ENCODE peak calls at places on chromosomes 3 and 15, in eight cellular contexts. Z is GM12878, M is A549, Y is H1, H is SK-N-SH, L is IMR-90, C is HepG2, F is K562. R is an unnamed sample.

GRCh38 chr3:142861926-142862325 is 27.0 kb downstream of the PCOLCE2 start:
- DNase-seq in Z (no peak), M (no peak), Y (no peak), H (no peak), L (no peak), C (no peak), F (no peak), R (no peak)

GRCh38 chr15:38555686-38556334 is 8.8 kb downstream of the RASGRP1 start:
- DNase-seq in Z (no peak), M (no peak), Y (no peak), H (no peak), L (peak), C (no peak), F (no peak), R (no peak)

GRCh38 chr15:64131547-64131946 is 20.0 kb upstream of the SNX22 start:
- DNase-seq in Z (no peak), M (no peak), Y (no peak), H (no peak), L (no peak), C (no peak), F (no peak), R (no peak)

GRCh38 chr3:150202696-150203095 is 205.4 kb upstream of the TSC22D2 start:
- DNase-seq in Z (no peak), M (no peak), Y (no peak), H (no peak), L (no peak), C (no peak), F (no peak), R (no peak)

GRCh38 chr15:96325579-96326331 is 4.7 kb upstream of the NR2F2 start:
- DNase-seq in Z (no peak), M (peak), Y (no peak), H (no peak), L (peak), C (no peak), F (no peak), R (no peak)

GRCh38 chr15:56017920-56018319 is 24.5 kb upstream of the NEDD4 start:
- DNase-seq in Z (no peak), M (no peak), Y (no peak), H (no peak), L (no peak), C (peak), F (no peak), R (no peak)

GRCh38 chr3:195895078-195895899 is 13.1 kb downstream of the TNK2 start:
- DNase-seq in Z (no peak), M (peak), Y (peak), H (peak), L (peak), C (peak), F (peak), R (no peak)

GRCh38 chr3:70550723-70551319 is 238.4 kb upstream of the MDFIC2 start:
- DNase-seq in Z (no peak), M (peak), Y (peak), H (peak), L (peak), C (peak), F (no peak), R (peak)

GRCh38 chr15:95680693-95681092 is 649.8 kb upstream of the NR2F2 start:
- DNase-seq in Z (no peak), M (no peak), Y (no peak), H (no peak), L (peak), C (no peak), F (no peak), R (no peak)

GRCh38 chr3:37773925-37774324 is 87.8 kb upstream of the CTDSPL start:
- DNase-seq in Z (no peak), M (no peak), Y (no peak), H (no peak), L (no peak), C (no peak), F (no peak), R (no peak)
- TF ChIP-seq USF2 in Z (no peak), M (no peak), Y (no peak), H (no peak), L (no peak), C (no peak), F (no peak), R (no peak)

DNA sequence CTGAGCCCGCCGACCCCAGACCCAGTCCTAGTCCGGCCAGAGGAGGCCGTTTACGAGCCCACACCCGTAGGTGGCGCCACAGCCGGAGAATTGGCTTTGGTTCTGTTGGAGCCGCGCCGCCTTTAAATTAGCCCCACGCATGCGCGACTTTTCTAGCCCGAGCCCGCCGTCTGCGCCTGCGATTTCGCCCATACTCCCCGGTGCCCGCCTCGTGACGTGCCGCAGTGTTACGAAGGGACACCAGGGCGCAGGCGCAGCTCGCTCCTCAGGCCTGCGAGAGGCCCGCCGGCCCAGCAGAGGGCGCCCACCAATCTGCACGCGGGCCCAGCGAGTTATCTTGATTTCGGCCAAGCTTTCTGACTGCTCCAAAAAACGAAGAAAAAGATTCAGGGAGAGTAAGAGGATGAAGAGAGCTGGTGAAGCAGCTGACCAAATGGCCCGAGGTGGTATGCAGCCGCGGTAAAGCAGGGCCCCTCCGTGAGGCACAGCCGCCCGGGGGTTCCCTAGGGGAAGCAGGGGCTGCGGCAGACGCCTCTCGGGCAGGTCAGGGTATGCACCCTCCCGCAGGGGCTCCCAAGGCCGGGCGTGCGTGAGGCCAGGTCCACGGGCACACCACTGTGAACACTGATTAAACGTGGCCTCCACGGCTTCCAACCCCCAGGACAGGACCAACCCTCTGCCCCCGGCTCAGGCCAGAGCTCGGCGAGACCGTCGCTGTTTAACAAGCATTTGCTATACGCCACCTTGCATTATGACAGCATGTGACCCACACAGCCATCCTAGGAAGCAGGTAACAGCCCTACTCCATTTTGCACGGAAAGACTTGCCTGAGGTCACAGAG is 32.8 kb downstream of the RPN1 start:
- DNase-seq in Z (peak), M (peak), Y (peak), H (peak), L (peak), C (peak), F (peak), R (peak)
- TF ChIP-seq USF2 in Z (peak), M (peak), Y (peak), H (no peak), L (peak), C (no peak), F (no peak), R (peak)

GRCh38 chr3:128307029-128307633 is 153.8 kb downstream of the EEFSEC start:
- DNase-seq in Z (no peak), M (no peak), Y (peak), H (peak), L (no peak), C (peak), F (no peak), R (no peak)

GRCh38 chr3:128310286-128311058 is 156.2 kb downstream of the DNAJB8 start:
- DNase-seq in Z (no peak), M (no peak), Y (peak), H (no peak), L (no peak), C (no peak), F (no peak), R (no peak)

GRCh38 chr3:128309026-128309425 is 155.7 kb downstream of the EEFSEC start:
- DNase-seq in Z (no peak), M (no peak), Y (peak), H (no peak), L (no peak), C (no peak), F (no peak), R (no peak)

GRCh38 chr3:128306481-128306880 is 153.2 kb downstream of the EEFSEC start:
- DNase-seq in Z (no peak), M (no peak), Y (no peak), H (no peak), L (no peak), C (no peak), F (no peak), R (no peak)

GRCh38 chr3:128307781-128308469 is 154.6 kb downstream of the EEFSEC start:
- DNase-seq in Z (no peak), M (no peak), Y (peak), H (no peak), L (no peak), C (no peak), F (no peak), R (no peak)
- TF ChIP-seq USF2 in Z (no peak), M (no peak), Y (no peak), H (no peak), L (no peak), C (no peak), F (no peak), R (no peak)

GRCh38 chr15:60043744-60044435 is 39.8 kb downstream of the FOXB1 start:
- DNase-seq in Z (no peak), M (no peak), Y (no peak), H (no peak), L (no peak), C (no peak), F (no peak), R (no peak)

GRCh38 chr15:60035344-60035743 is 31.2 kb downstream of the FOXB1 start:
- DNase-seq in Z (no peak), M (peak), Y (no peak), H (no peak), L (no peak), C (no peak), F (no peak), R (no peak)

GRCh38 chr15:60038111-60038521 is 34.0 kb downstream of the FOXB1 start:
- DNase-seq in Z (no peak), M (no peak), Y (no peak), H (no peak), L (no peak), C (no peak), F (no peak), R (peak)
- TF ChIP-seq USF2 in Z (no peak), M (no peak), Y (no peak), H (no peak), L (no peak), C (no peak), F (no peak), R (no peak)